ENCODE peak calls at places on chromosomes 3 and 15, in eight cellular contexts. One of them, this sample, is unnamed. For H3K27me3, the result is how much of the 10 kb centered on the place peaks cover.

GRCh38 chr15:36877796-36878744 is 222.3 kb downstream of the MEIS2 start:
- DNase-seq in heart left ventricle: peak
- DNase-seq in uterus: no peak
- DNase-seq in body of pancreas: no peak
- DNase-seq in ovary: no peak
- DNase-seq in sigmoid colon: no peak
- DNase-seq in HCT116: no peak
- DNase-seq in adrenal gland: no peak
- DNase-seq in this sample: no peak

GRCh38 chr3:48847053-48847585 is 555 bp downstream of the PRKAR2A start:
- DNase-seq in body of pancreas: peak
- DNase-seq in heart left ventricle: peak
- DNase-seq in ovary: peak
- DNase-seq in sigmoid colon: peak
- DNase-seq in uterus: peak
- DNase-seq in adrenal gland: peak
- DNase-seq in HCT116: peak
- DNase-seq in this sample: peak

GRCh38 chr3:136151219-136151618 is 44.9 kb downstream of the MSL2 start:
- DNase-seq in HCT116: no peak
- DNase-seq in sigmoid colon: no peak
- DNase-seq in adrenal gland: no peak
- DNase-seq in heart left ventricle: no peak
- DNase-seq in body of pancreas: no peak
- DNase-seq in ovary: no peak
- DNase-seq in uterus: no peak
- DNase-seq in this sample: no peak

GRCh38 chr3:192054881-192055280 is 593.9 kb downstream of the PYDC2 start:
- DNase-seq in sigmoid colon: no peak
- DNase-seq in adrenal gland: no peak
- DNase-seq in uterus: no peak
- DNase-seq in heart left ventricle: no peak
- DNase-seq in body of pancreas: no peak
- DNase-seq in HCT116: no peak
- DNase-seq in ovary: no peak
- DNase-seq in this sample: peak

GRCh38 chr3:181288145-181288544 is 298.6 kb upstream of the DNAJC19 start:
- DNase-seq in uterus: no peak
- DNase-seq in sigmoid colon: no peak
- DNase-seq in ovary: no peak
- DNase-seq in HCT116: no peak
- DNase-seq in adrenal gland: no peak
- DNase-seq in body of pancreas: no peak
- DNase-seq in heart left ventricle: no peak
- DNase-seq in this sample: no peak

GRCh38 chr15:95826388-95826781 is 504.1 kb upstream of the NR2F2 start:
- DNase-seq in uterus: no peak
- DNase-seq in HCT116: no peak
- DNase-seq in heart left ventricle: no peak
- DNase-seq in sigmoid colon: no peak
- DNase-seq in ovary: no peak
- DNase-seq in adrenal gland: no peak
- DNase-seq in body of pancreas: no peak
- DNase-seq in this sample: no peak

GRCh38 chr3:58857423-58857822 is 190.8 kb upstream of the FAM3D start:
- DNase-seq in uterus: no peak
- DNase-seq in HCT116: no peak
- DNase-seq in adrenal gland: no peak
- DNase-seq in heart left ventricle: no peak
- DNase-seq in body of pancreas: no peak
- DNase-seq in ovary: no peak
- DNase-seq in sigmoid colon: no peak
- DNase-seq in this sample: no peak

GRCh38 chr15:74618841-74619596 is 3.4 kb downstream of the CLK3 start:
- DNase-seq in heart left ventricle: no peak
- DNase-seq in adrenal gland: no peak
- DNase-seq in HCT116: no peak
- DNase-seq in body of pancreas: no peak
- DNase-seq in uterus: no peak
- DNase-seq in sigmoid colon: no peak
- DNase-seq in ovary: no peak
- DNase-seq in this sample: no peak

GRCh38 chr15:97023131-97023844 is 692.8 kb downstream of the NR2F2 start:
- DNase-seq in uterus: no peak
- DNase-seq in adrenal gland: no peak
- DNase-seq in sigmoid colon: no peak
- DNase-seq in heart left ventricle: no peak
- DNase-seq in HCT116: no peak
- DNase-seq in body of pancreas: no peak
- DNase-seq in ovary: no peak
- DNase-seq in this sample: no peak

GRCh38 chr15:58962662-58963565 is 24.5 kb upstream of the RNF111 start:
- DNase-seq in heart left ventricle: no peak
- DNase-seq in ovary: no peak
- DNase-seq in uterus: no peak
- DNase-seq in HCT116: no peak
- DNase-seq in adrenal gland: no peak
- DNase-seq in sigmoid colon: no peak
- DNase-seq in body of pancreas: no peak
- DNase-seq in this sample: no peak

GRCh38 chr3:138935864-138936762 is 10.8 kb downstream of the FOXL2 start:
- DNase-seq in adrenal gland: peak
- DNase-seq in ovary: peak
- DNase-seq in sigmoid colon: peak
- DNase-seq in body of pancreas: peak
- DNase-seq in HCT116: peak
- DNase-seq in uterus: peak
- DNase-seq in heart left ventricle: peak
- DNase-seq in this sample: peak

GRCh38 chr3:128278761-128279593 is 125.7 kb downstream of the EEFSEC start:
- DNase-seq in sigmoid colon: peak
- DNase-seq in HCT116: no peak
- DNase-seq in ovary: peak
- DNase-seq in heart left ventricle: peak
- DNase-seq in adrenal gland: peak
- DNase-seq in body of pancreas: peak
- DNase-seq in uterus: peak
- DNase-seq in this sample: peak

GRCh38 chr3:122268257-122269024 is 56.6 kb upstream of the CSTA start:
- DNase-seq in body of pancreas: no peak
- DNase-seq in HCT116: no peak
- DNase-seq in adrenal gland: no peak
- DNase-seq in sigmoid colon: no peak
- DNase-seq in uterus: no peak
- DNase-seq in heart left ventricle: no peak
- DNase-seq in ovary: no peak
- DNase-seq in this sample: no peak

GRCh38 chr3:70108072-70108471 is 108.5 kb downstream of the SAMMSON start:
- DNase-seq in body of pancreas: peak
- DNase-seq in ovary: no peak
- DNase-seq in HCT116: no peak
- DNase-seq in heart left ventricle: no peak
- DNase-seq in adrenal gland: peak
- DNase-seq in sigmoid colon: no peak
- DNase-seq in uterus: no peak
- DNase-seq in this sample: no peak

GRCh38 chr3:56976666-56977560 is 83.6 kb upstream of the SPATA12 start:
- DNase-seq in ovary: peak
- DNase-seq in heart left ventricle: no peak
- DNase-seq in HCT116: no peak
- DNase-seq in adrenal gland: peak
- DNase-seq in uterus: peak
- DNase-seq in sigmoid colon: peak
- DNase-seq in body of pancreas: no peak
- DNase-seq in this sample: no peak

GRCh38 chr3:112640333-112640863 is 545 bp downstream of the CCDC80 start:
- DNase-seq in sigmoid colon: peak
- DNase-seq in body of pancreas: no peak
- DNase-seq in adrenal gland: peak
- DNase-seq in uterus: peak
- DNase-seq in HCT116: no peak
- DNase-seq in ovary: no peak
- DNase-seq in heart left ventricle: no peak
- DNase-seq in this sample: no peak

GRCh38 chr3:112642912-112643506 is 2.1 kb upstream of the CCDC80 start:
- DNase-seq in HCT116: peak
- DNase-seq in heart left ventricle: peak
- DNase-seq in ovary: peak
- DNase-seq in sigmoid colon: peak
- DNase-seq in adrenal gland: peak
- DNase-seq in uterus: peak
- DNase-seq in body of pancreas: peak
- DNase-seq in this sample: peak

GRCh38 chr3:112639451-112640332 is 1.3 kb downstream of the CCDC80 start:
- DNase-seq in heart left ventricle: no peak
- DNase-seq in adrenal gland: no peak
- DNase-seq in uterus: peak
- DNase-seq in body of pancreas: no peak
- DNase-seq in sigmoid colon: peak
- DNase-seq in HCT116: no peak
- DNase-seq in ovary: no peak
- DNase-seq in this sample: no peak

GRCh38 chr3:112643621-112644236 is 2.8 kb upstream of the CCDC80 start:
- DNase-seq in HCT116: no peak
- DNase-seq in adrenal gland: no peak
- DNase-seq in body of pancreas: no peak
- DNase-seq in uterus: no peak
- DNase-seq in heart left ventricle: no peak
- DNase-seq in ovary: no peak
- DNase-seq in sigmoid colon: no peak
- DNase-seq in this sample: peak

DNA sequence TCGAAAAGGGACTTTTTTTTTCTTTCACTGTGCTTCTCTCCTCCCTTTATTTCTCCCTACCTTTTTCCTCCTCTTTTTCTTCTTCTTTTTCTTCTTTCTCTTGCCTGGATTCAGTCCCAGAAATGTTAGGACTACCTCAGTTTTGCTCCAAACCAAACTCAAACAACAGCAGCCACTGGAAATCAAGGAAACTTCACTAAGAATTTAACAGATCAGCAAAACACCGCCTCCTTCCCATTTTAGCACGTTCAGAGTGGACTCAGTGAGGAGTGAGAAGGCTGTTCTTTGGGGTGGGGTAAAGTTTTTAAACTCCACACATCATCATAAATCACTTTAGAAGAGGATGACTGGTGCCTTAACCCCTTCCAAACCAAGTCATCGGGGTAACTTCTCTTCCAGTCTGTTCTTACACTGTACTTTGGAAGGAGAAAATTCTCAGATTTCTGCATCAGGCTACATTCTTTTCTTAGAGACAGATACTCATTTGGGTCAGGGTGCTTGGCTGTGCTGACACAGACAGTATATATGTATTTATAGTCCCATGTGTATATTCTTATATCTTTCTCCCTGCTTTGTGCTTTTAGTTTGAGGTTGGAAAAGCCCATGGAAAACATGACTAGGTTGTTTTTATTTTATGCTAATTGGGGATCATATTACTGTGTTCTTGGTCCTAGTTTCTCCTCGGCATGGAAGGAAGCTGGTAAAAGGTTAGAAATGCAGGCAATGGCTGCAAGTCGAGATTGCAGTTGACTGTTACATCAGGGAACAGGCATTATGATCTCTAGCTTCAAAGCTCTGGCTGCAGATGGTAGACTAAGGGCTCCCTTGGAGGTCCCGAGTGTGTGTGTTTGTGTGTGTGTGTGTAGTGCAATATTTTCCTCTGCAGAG is at the start of gene CCDC80:
- DNase-seq in ovary: no peak
- DNase-seq in uterus: peak
- DNase-seq in adrenal gland: peak
- DNase-seq in HCT116: peak
- DNase-seq in heart left ventricle: no peak
- DNase-seq in sigmoid colon: peak
- DNase-seq in body of pancreas: no peak
- DNase-seq in this sample: peak
- TF ChIP-seq POLR2A in ovary: peak
- TF ChIP-seq POLR2A in uterus: no peak
- TF ChIP-seq POLR2A in adrenal gland: peak
- TF ChIP-seq POLR2A in HCT116: peak
- TF ChIP-seq POLR2A in heart left ventricle: peak
- TF ChIP-seq POLR2A in sigmoid colon: no peak
- TF ChIP-seq POLR2A in body of pancreas: peak
- TF ChIP-seq POLR2A in this sample: peak

GRCh38 chr15:71078506-71079207 is 36.6 kb upstream of the THSD4 start:
- DNase-seq in sigmoid colon: no peak
- DNase-seq in ovary: no peak
- DNase-seq in heart left ventricle: no peak
- DNase-seq in body of pancreas: no peak
- DNase-seq in HCT116: no peak
- DNase-seq in uterus: no peak
- DNase-seq in adrenal gland: no peak
- DNase-seq in this sample: no peak

GRCh38 chr15:71080705-71081104 is 34.6 kb upstream of the THSD4 start:
- DNase-seq in ovary: no peak
- DNase-seq in sigmoid colon: no peak
- DNase-seq in heart left ventricle: no peak
- DNase-seq in body of pancreas: no peak
- DNase-seq in adrenal gland: peak
- DNase-seq in uterus: no peak
- DNase-seq in HCT116: no peak
- DNase-seq in this sample: no peak

GRCh38 chr15:71082803-71083202 is 32.5 kb upstream of the THSD4 start:
- DNase-seq in ovary: peak
- DNase-seq in uterus: peak
- DNase-seq in adrenal gland: peak
- DNase-seq in body of pancreas: no peak
- DNase-seq in sigmoid colon: no peak
- DNase-seq in heart left ventricle: peak
- DNase-seq in HCT116: no peak
- DNase-seq in this sample: no peak

GRCh38 chr15:71080166-71080565 is 35.1 kb upstream of the THSD4 start:
- DNase-seq in adrenal gland: no peak
- DNase-seq in sigmoid colon: no peak
- DNase-seq in heart left ventricle: no peak
- DNase-seq in ovary: no peak
- DNase-seq in HCT116: no peak
- DNase-seq in uterus: no peak
- DNase-seq in body of pancreas: no peak
- DNase-seq in this sample: no peak

GRCh38 chr15:71079208-71080044 is 35.8 kb upstream of the THSD4 start:
- DNase-seq in HCT116: no peak
- DNase-seq in uterus: no peak
- DNase-seq in sigmoid colon: no peak
- DNase-seq in heart left ventricle: no peak
- DNase-seq in ovary: no peak
- DNase-seq in adrenal gland: no peak
- DNase-seq in body of pancreas: peak
- DNase-seq in this sample: peak
- H3K27me3 ChIP-seq in HCT116: under half
- H3K27me3 ChIP-seq in uterus: under half
- H3K27me3 ChIP-seq in sigmoid colon: under half
- H3K27me3 ChIP-seq in heart left ventricle: under half
- H3K27me3 ChIP-seq in ovary: under half
- H3K27me3 ChIP-seq in adrenal gland: under half
- H3K27me3 ChIP-seq in body of pancreas: under half
- H3K27me3 ChIP-seq in this sample: under half

GRCh38 chr3:170865209-170866094 is 4.5 kb downstream of the RPL22L1 start:
- DNase-seq in ovary: no peak
- DNase-seq in heart left ventricle: no peak
- DNase-seq in uterus: no peak
- DNase-seq in sigmoid colon: no peak
- DNase-seq in adrenal gland: no peak
- DNase-seq in body of pancreas: no peak
- DNase-seq in HCT116: no peak
- DNase-seq in this sample: no peak
- TF ChIP-seq POLR2A in ovary: no peak
- TF ChIP-seq POLR2A in heart left ventricle: no peak
- TF ChIP-seq POLR2A in uterus: no peak
- TF ChIP-seq POLR2A in sigmoid colon: no peak
- TF ChIP-seq POLR2A in adrenal gland: no peak
- TF ChIP-seq POLR2A in body of pancreas: peak
- TF ChIP-seq POLR2A in HCT116: peak
- TF ChIP-seq POLR2A in this sample: no peak

GRCh38 chr15:62275818-62276217 is 110.7 kb upstream of the C2CD4B start:
- DNase-seq in heart left ventricle: no peak
- DNase-seq in body of pancreas: peak
- DNase-seq in adrenal gland: no peak
- DNase-seq in HCT116: no peak
- DNase-seq in sigmoid colon: no peak
- DNase-seq in uterus: no peak
- DNase-seq in ovary: no peak
- DNase-seq in this sample: no peak
- H3K27me3 ChIP-seq in heart left ventricle: under half
- H3K27me3 ChIP-seq in body of pancreas: under half
- H3K27me3 ChIP-seq in adrenal gland: under half
- H3K27me3 ChIP-seq in HCT116: under half
- H3K27me3 ChIP-seq in sigmoid colon: under half
- H3K27me3 ChIP-seq in uterus: under half
- H3K27me3 ChIP-seq in ovary: under half
- H3K27me3 ChIP-seq in this sample: under half

This sample was measured in thyroid gland.